ENCODE peak calls at places on chromosomes 11 and 22, in eight cellular contexts. S, D, J, O, W, V, H and E are unnamed samples.

GRCh38 chr11:130692220-130692619 is 224.1 kb downstream of the SNX19 start:
- DNase-seq in S (no peak), D (no peak), J (no peak), O (no peak), W (no peak), V (no peak), H (no peak), E (no peak)

GRCh38 chr22:38750104-38750503 is 5.7 kb downstream of the SUN2 start:
- DNase-seq in S (no peak), D (no peak), J (no peak), O (no peak), W (no peak), V (no peak), H (no peak), E (no peak)

GRCh38 chr11:85970593-85970992 is 98.3 kb downstream of the PICALM start:
- DNase-seq in S (no peak), D (no peak), J (no peak), O (no peak), W (no peak), V (no peak), H (no peak), E (no peak)

GRCh38 chr11:77734890-77735289 is 85.6 kb downstream of the RSF1 start:
- DNase-seq in S (no peak), D (no peak), J (no peak), O (no peak), W (no peak), V (no peak), H (no peak), E (no peak)

GRCh38 chr11:71563401-71563800 is 2.0 kb upstream of the KRTAP5-10 start:
- DNase-seq in S (peak), D (peak), J (no peak), O (no peak), W (peak), V (peak), H (no peak), E (peak)

GRCh38 chr11:41175304-41175972 is 284.0 kb downstream of the LRRC4C start:
- DNase-seq in S (no peak), D (no peak), J (no peak), O (no peak), W (no peak), V (no peak), H (no peak), E (no peak)

GRCh38 chr22:31556627-31557203 is 60.4 kb downstream of the SFI1 start:
- DNase-seq in S (peak), D (peak), J (no peak), O (no peak), W (peak), V (no peak), H (no peak), E (peak)

GRCh38 chr11:4677948-4678347 is 19.7 kb downstream of the OR51E2 start:
- DNase-seq in S (no peak), D (no peak), J (no peak), O (no peak), W (no peak), V (no peak), H (no peak), E (no peak)

GRCh38 chr11:83609181-83609580 is 323.0 kb upstream of the CCDC90B start:
- DNase-seq in S (no peak), D (no peak), J (no peak), O (no peak), W (no peak), V (no peak), H (no peak), E (no peak)

GRCh38 chr11:134293119-134294113 is 17.2 kb downstream of the GLB1L3 start:
- DNase-seq in S (no peak), D (no peak), J (no peak), O (no peak), W (no peak), V (no peak), H (no peak), E (no peak)

GRCh38 chr11:125221499-125221898 is 56.9 kb downstream of the PKNOX2 start:
- DNase-seq in S (no peak), D (no peak), J (no peak), O (no peak), W (no peak), V (no peak), H (no peak), E (no peak)

GRCh38 chr11:59145534-59145933 is 2.9 kb downstream of the FAM111A start:
- DNase-seq in S (peak), D (no peak), J (no peak), O (no peak), W (peak), V (peak), H (no peak), E (peak)

GRCh38 chr11:112734207-112734606 is 227.0 kb upstream of the NCAM1 start:
- DNase-seq in S (peak), D (peak), J (no peak), O (no peak), W (peak), V (no peak), H (no peak), E (peak)

GRCh38 chr11:62611705-62612365 is 740 bp downstream of the EML3 start:
- DNase-seq in S (peak), D (no peak), J (peak), O (peak), W (peak), V (no peak), H (peak), E (peak)

GRCh38 chr22:19565921-19566598 is 41.9 kb upstream of the CLDN5 start:
- DNase-seq in S (no peak), D (no peak), J (no peak), O (no peak), W (no peak), V (no peak), H (no peak), E (no peak)

GRCh38 chr22:31192513-31192912 is 19.6 kb upstream of the LIMK2 start:
- DNase-seq in S (peak), D (no peak), J (no peak), O (no peak), W (peak), V (no peak), H (no peak), E (peak)

GRCh38 chr11:126339073-126339865 is 16.2 kb upstream of the ST3GAL4 start:
- DNase-seq in S (no peak), D (no peak), J (no peak), O (no peak), W (no peak), V (no peak), H (no peak), E (peak)

GRCh38 chr11:78195917-78196545 is 7.3 kb downstream of the USP35 start:
- DNase-seq in S (no peak), D (no peak), J (no peak), O (no peak), W (no peak), V (no peak), H (no peak), E (no peak)

GRCh38 chr11:20113147-20113435 is 47.2 kb downstream of the DBX1 start:
- DNase-seq in S (peak), D (no peak), J (no peak), O (no peak), W (no peak), V (no peak), H (no peak), E (peak)

GRCh38 chr22:41636467-41636866 is 15.4 kb downstream of the XRCC6 start:
- DNase-seq in S (peak), D (no peak), J (peak), O (no peak), W (peak), V (no peak), H (peak), E (peak)

GRCh38 chr11:10984742-10985141 is 126.9 kb upstream of the ZBED5 start:
- DNase-seq in S (no peak), D (no peak), J (no peak), O (no peak), W (no peak), V (no peak), H (no peak), E (no peak)

GRCh38 chr11:12239396-12240298 is 129.3 kb downstream of the MICAL2 start:
- DNase-seq in S (no peak), D (no peak), J (no peak), O (no peak), W (no peak), V (no peak), H (no peak), E (no peak)

GRCh38 chr11:37504925-37505324 is 906.9 kb upstream of the RAG2 start:
- DNase-seq in S (peak), D (no peak), J (no peak), O (no peak), W (peak), V (no peak), H (no peak), E (peak)

GRCh38 chr11:68026391-68027105 is 3.9 kb upstream of the NDUFS8 start:
- DNase-seq in S (no peak), D (no peak), J (no peak), O (no peak), W (no peak), V (no peak), H (no peak), E (no peak)

GRCh38 chr11:121451982-121452608 is at the start of gene SORL1:
- DNase-seq in S (peak), D (peak), J (peak), O (peak), W (peak), V (no peak), H (peak), E (peak)

GRCh38 chr11:67357831-67358555 is 4.6 kb upstream of the POLD4 start:
- DNase-seq in S (peak), D (no peak), J (no peak), O (no peak), W (peak), V (no peak), H (no peak), E (peak)

GRCh38 chr11:74932169-74932568 is 16.7 kb downstream of the XRRA1 start:
- DNase-seq in S (peak), D (no peak), J (no peak), O (no peak), W (peak), V (no peak), H (no peak), E (peak)

GRCh38 chr11:42237701-42238235 is 778.3 kb upstream of the LRRC4C start:
- DNase-seq in S (peak), D (no peak), J (no peak), O (no peak), W (peak), V (no peak), H (no peak), E (peak)

GRCh38 chr11:44270403-44271192 is 39.3 kb downstream of the ALX4 start:
- DNase-seq in S (peak), D (no peak), J (no peak), O (no peak), W (peak), V (no peak), H (no peak), E (no peak)

GRCh38 chr11:20634044-20634443 is 34.6 kb downstream of the SLC6A5 start:
- DNase-seq in S (no peak), D (no peak), J (no peak), O (no peak), W (peak), V (no peak), H (no peak), E (no peak)

GRCh38 chr11:12416552-12416951 is 39.2 kb downstream of the PARVA start:
- DNase-seq in S (no peak), D (no peak), J (no peak), O (no peak), W (no peak), V (no peak), H (no peak), E (no peak)

GRCh38 chr11:2362414-2362813 is 14.7 kb upstream of the CD81 start:
- DNase-seq in S (no peak), D (no peak), J (no peak), O (no peak), W (no peak), V (no peak), H (no peak), E (no peak)

GRCh38 chr11:91133361-91133760 is 910.5 kb upstream of the CHORDC1 start:
- DNase-seq in S (peak), D (no peak), J (no peak), O (no peak), W (peak), V (no peak), H (no peak), E (peak)

GRCh38 chr22:29022101-29022817 is 39.4 kb downstream of the C22orf31 start:
- DNase-seq in S (peak), D (no peak), J (no peak), O (no peak), W (no peak), V (no peak), H (no peak), E (no peak)

GRCh38 chr11:75495749-75496641 is 29.7 kb downstream of the GDPD5 start:
- DNase-seq in S (no peak), D (peak), J (no peak), O (no peak), W (no peak), V (no peak), H (no peak), E (no peak)

GRCh38 chr11:6638437-6638836 is 17.2 kb downstream of the DCHS1 start:
- DNase-seq in S (peak), D (no peak), J (no peak), O (no peak), W (no peak), V (no peak), H (no peak), E (peak)

GRCh38 chr11:6636480-6636879 is 17.3 kb upstream of the TPP1 start:
- DNase-seq in S (no peak), D (no peak), J (no peak), O (peak), W (no peak), V (no peak), H (no peak), E (no peak)

GRCh38 chr11:6640036-6640984 is 15.3 kb downstream of the DCHS1 start:
- DNase-seq in S (no peak), D (no peak), J (no peak), O (peak), W (no peak), V (no peak), H (no peak), E (no peak)

GRCh38 chr11:6635082-6635932 is 16.1 kb upstream of the TPP1 start:
- DNase-seq in S (peak), D (no peak), J (peak), O (peak), W (peak), V (no peak), H (peak), E (peak)

GRCh38 chr11:6637871-6638270 is 17.7 kb downstream of the DCHS1 start:
- DNase-seq in S (peak), D (no peak), J (no peak), O (no peak), W (peak), V (peak), H (no peak), E (peak)
- H3K4me3 ChIP-seq in S (no peak), D (no peak), J (no peak), O (no peak), W (no peak), V (no peak), H (no peak), E (no peak)

GRCh38 chr22:37023743-37024338 is 4.3 kb downstream of the MPST start:
- DNase-seq in S (no peak), D (no peak), J (no peak), O (no peak), W (no peak), V (no peak), H (no peak), E (no peak)

GRCh38 chr22:37021041-37021440 is 1.5 kb downstream of the MPST start:
- DNase-seq in S (no peak), D (no peak), J (no peak), O (no peak), W (no peak), V (no peak), H (no peak), E (no peak)

GRCh38 chr22:37020192-37020479 is 594 bp downstream of the MPST start:
- DNase-seq in S (peak), D (peak), J (no peak), O (peak), W (peak), V (no peak), H (no peak), E (peak)

GRCh38 chr22:37022483-37023337 is 3.2 kb downstream of the MPST start:
- DNase-seq in S (no peak), D (peak), J (no peak), O (no peak), W (no peak), V (no peak), H (no peak), E (no peak)

GRCh38 chr22:37021710-37022482 is 2.4 kb downstream of the MPST start:
- DNase-seq in S (peak), D (peak), J (peak), O (no peak), W (peak), V (no peak), H (peak), E (peak)
- TF ChIP-seq CTCF in S (peak), D (peak), J (peak), O (peak), W (peak), V (peak), H (peak), E (peak)

GRCh38 chr11:66146940-66147339 is 76.9 kb downstream of the PACS1 start:
- DNase-seq in S (no peak), D (no peak), J (no peak), O (no peak), W (no peak), V (no peak), H (no peak), E (no peak)

GRCh38 chr11:66151273-66151672 is 81.2 kb downstream of the PACS1 start:
- DNase-seq in S (peak), D (no peak), J (no peak), O (no peak), W (no peak), V (no peak), H (no peak), E (no peak)

GRCh38 chr11:66154109-66154508 is 84.0 kb downstream of the PACS1 start:
- DNase-seq in S (no peak), D (no peak), J (no peak), O (no peak), W (no peak), V (no peak), H (no peak), E (no peak)

GRCh38 chr11:66150140-66150539 is 80.1 kb downstream of the PACS1 start:
- DNase-seq in S (peak), D (no peak), J (no peak), O (no peak), W (no peak), V (no peak), H (no peak), E (peak)

GRCh38 chr11:66150725-66151124 is 80.7 kb downstream of the PACS1 start:
- DNase-seq in S (no peak), D (no peak), J (no peak), O (no peak), W (no peak), V (no peak), H (no peak), E (no peak)
- H3K4me3 ChIP-seq in S (no peak), D (no peak), J (no peak), O (no peak), W (no peak), V (no peak), H (no peak), E (no peak)

DNA sequence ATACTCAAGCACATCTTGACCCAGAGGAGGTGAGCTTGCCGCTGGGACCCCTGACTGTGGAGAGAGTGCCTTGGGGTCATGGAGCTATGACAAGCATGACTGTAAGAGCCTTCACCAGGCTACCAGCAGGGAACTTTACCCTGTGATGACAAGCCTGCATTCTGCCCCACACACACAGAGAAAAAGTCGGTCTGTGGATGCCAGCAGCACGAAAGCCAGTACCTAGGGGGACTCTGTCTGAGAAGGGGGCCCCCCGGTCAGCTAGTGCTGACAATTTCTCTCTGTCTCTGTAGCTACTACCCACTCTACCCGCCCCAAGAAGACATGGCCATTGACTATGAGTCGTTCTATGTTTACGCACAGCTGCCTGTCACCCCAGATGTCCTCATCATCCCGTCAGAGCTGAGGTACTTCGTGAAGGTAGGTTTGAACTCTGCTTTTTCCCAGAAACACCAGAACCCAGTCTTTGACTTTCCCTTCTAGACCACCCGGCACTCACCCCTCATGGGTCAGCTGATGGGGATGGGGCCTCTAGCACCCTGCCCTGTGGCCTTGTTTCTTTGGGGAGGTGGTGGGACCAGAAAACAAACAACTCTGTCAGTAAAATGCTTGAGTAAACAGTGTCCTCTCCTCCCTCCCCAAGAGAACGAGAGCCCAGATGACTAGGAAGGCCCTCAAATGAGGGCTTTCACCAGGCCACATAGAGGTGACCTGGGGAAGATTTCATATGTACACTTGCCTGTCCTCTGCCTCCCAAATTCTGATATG is 18.9 kb upstream of the CDC42EP2 start:
- DNase-seq in S (no peak), D (no peak), J (no peak), O (no peak), W (no peak), V (no peak), H (no peak), E (no peak)
- TF ChIP-seq CTCF in S (no peak), D (no peak), J (no peak), O (no peak), W (no peak), V (no peak), H (no peak), E (no peak)

DNA sequence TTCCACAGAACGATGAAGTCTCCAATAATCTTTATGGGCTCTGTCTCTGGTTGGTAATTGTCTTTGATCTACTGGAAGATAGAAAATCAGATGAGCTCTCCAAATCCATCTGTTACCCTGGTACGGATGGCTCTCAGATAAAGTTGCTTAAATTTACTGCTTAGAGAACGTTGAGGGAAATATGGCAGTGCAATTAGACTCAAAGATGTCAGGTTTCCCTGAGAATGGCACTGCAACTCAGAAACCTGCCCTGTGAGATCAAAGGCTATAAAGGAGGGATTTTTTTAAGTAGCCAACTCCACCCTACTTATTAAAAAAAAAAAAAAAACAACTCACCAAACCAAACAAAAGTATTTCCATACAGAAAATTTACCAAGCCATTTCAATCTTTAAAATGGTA is 779 bp upstream of the BIRC3 start:
- DNase-seq in S (no peak), D (no peak), J (no peak), O (no peak), W (no peak), V (no peak), H (no peak), E (no peak)
- H3K4me3 ChIP-seq in S (no peak), D (no peak), J (peak), O (no peak), W (no peak), V (no peak), H (peak), E (no peak)

GRCh38 chr11:1233351-1234053 is 10.6 kb downstream of the MUC5B start:
- DNase-seq in S (no peak), D (no peak), J (peak), O (no peak), W (no peak), V (no peak), H (peak), E (no peak)
- TF ChIP-seq CTCF in S (no peak), D (no peak), J (no peak), O (no peak), W (no peak), V (no peak), H (no peak), E (no peak)

GRCh38 chr11:73196576-73196975 is 21.5 kb upstream of the P2RY2 start:
- DNase-seq in S (no peak), D (no peak), J (no peak), O (no peak), W (no peak), V (no peak), H (no peak), E (no peak)
- H3K4me3 ChIP-seq in S (no peak), D (no peak), J (no peak), O (no peak), W (no peak), V (no peak), H (no peak), E (no peak)